ENCODE peak calls at places on chromosome 1, in six cellular contexts. One of them, this sample, is unnamed.

GRCh38 chr1:230317823-230318819 is 108.0 kb downstream of the PGBD5 start:
- DNase-seq in stomach: peak; percentile 52
- DNase-seq in spleen: peak; percentile 58
- DNase-seq in thoracic aorta: no peak
- DNase-seq in tibial artery: no peak
- DNase-seq in Peyer's patch: no peak
- DNase-seq in this sample: no peak

GRCh38 chr1:194159941-194160340 is 973.5 kb upstream of the B3GALT2 start:
- DNase-seq in stomach: no peak
- DNase-seq in spleen: no peak
- DNase-seq in thoracic aorta: no peak
- DNase-seq in tibial artery: no peak
- DNase-seq in Peyer's patch: no peak
- DNase-seq in this sample: no peak

GRCh38 chr1:6917067-6917466 is 131.8 kb downstream of the CAMTA1 start:
- DNase-seq in stomach: no peak
- DNase-seq in spleen: no peak
- DNase-seq in thoracic aorta: no peak
- DNase-seq in tibial artery: no peak
- DNase-seq in Peyer's patch: no peak
- DNase-seq in this sample: no peak

GRCh38 chr1:184299076-184299790 is 87.6 kb upstream of the C1orf21 start:
- DNase-seq in stomach: no peak
- DNase-seq in spleen: no peak
- DNase-seq in thoracic aorta: no peak
- DNase-seq in tibial artery: no peak
- DNase-seq in Peyer's patch: no peak
- DNase-seq in this sample: no peak

GRCh38 chr1:2151252-2151651 is 43.3 kb downstream of the FAAP20 start:
- DNase-seq in stomach: no peak
- DNase-seq in spleen: peak; percentile 88
- DNase-seq in thoracic aorta: no peak
- DNase-seq in tibial artery: no peak
- DNase-seq in Peyer's patch: no peak
- DNase-seq in this sample: no peak

GRCh38 chr1:231069333-231069732 is 29.3 kb upstream of the FAM89A start:
- DNase-seq in stomach: no peak
- DNase-seq in spleen: no peak
- DNase-seq in thoracic aorta: no peak
- DNase-seq in tibial artery: no peak
- DNase-seq in Peyer's patch: no peak
- DNase-seq in this sample: no peak

GRCh38 chr1:85502625-85503083 is 37.7 kb upstream of the DDAH1 start:
- DNase-seq in stomach: peak; percentile 70
- DNase-seq in spleen: no peak
- DNase-seq in thoracic aorta: no peak
- DNase-seq in tibial artery: no peak
- DNase-seq in Peyer's patch: peak; percentile 43
- DNase-seq in this sample: no peak

GRCh38 chr1:113714606-113715269 is 44.5 kb downstream of the PHTF1 start:
- DNase-seq in stomach: no peak
- DNase-seq in spleen: no peak
- DNase-seq in thoracic aorta: no peak
- DNase-seq in tibial artery: no peak
- DNase-seq in Peyer's patch: no peak
- DNase-seq in this sample: no peak

GRCh38 chr1:52602328-52603300 is at the start of gene GPX7:
- DNase-seq in stomach: peak; percentile 39
- DNase-seq in spleen: peak; percentile 91
- DNase-seq in thoracic aorta: no peak
- DNase-seq in tibial artery: peak; percentile 71
- DNase-seq in Peyer's patch: peak; percentile 54
- DNase-seq in this sample: no peak

GRCh38 chr1:114668784-114669561 is 876 bp downstream of the DENND2C start:
- DNase-seq in stomach: no peak
- DNase-seq in spleen: no peak
- DNase-seq in thoracic aorta: no peak
- DNase-seq in tibial artery: no peak
- DNase-seq in Peyer's patch: no peak
- DNase-seq in this sample: no peak

GRCh38 chr1:55131218-55131617 is 83.9 kb downstream of the USP24 start:
- DNase-seq in stomach: no peak
- DNase-seq in spleen: no peak
- DNase-seq in thoracic aorta: no peak
- DNase-seq in tibial artery: no peak
- DNase-seq in Peyer's patch: no peak
- DNase-seq in this sample: no peak

GRCh38 chr1:219555031-219555667 is 57.8 kb downstream of the ZC3H11B start:
- DNase-seq in stomach: no peak
- DNase-seq in spleen: no peak
- DNase-seq in thoracic aorta: no peak
- DNase-seq in tibial artery: no peak
- DNase-seq in Peyer's patch: no peak
- DNase-seq in this sample: no peak

GRCh38 chr1:227894831-227895451 is 52.8 kb downstream of the WNT9A start:
- DNase-seq in stomach: peak; percentile 15
- DNase-seq in spleen: no peak
- DNase-seq in thoracic aorta: no peak
- DNase-seq in tibial artery: peak; percentile 52
- DNase-seq in Peyer's patch: no peak
- DNase-seq in this sample: no peak

GRCh38 chr1:228044961-228045360 is 37.5 kb upstream of the ARF1 start:
- DNase-seq in stomach: no peak
- DNase-seq in spleen: no peak
- DNase-seq in thoracic aorta: no peak
- DNase-seq in tibial artery: no peak
- DNase-seq in Peyer's patch: peak; percentile 35
- DNase-seq in this sample: no peak

GRCh38 chr1:2279882-2280281 is 51.8 kb downstream of the SKI start:
- DNase-seq in stomach: no peak
- DNase-seq in spleen: no peak
- DNase-seq in thoracic aorta: no peak
- DNase-seq in tibial artery: no peak
- DNase-seq in Peyer's patch: no peak
- DNase-seq in this sample: no peak

GRCh38 chr1:198497326-198498220 is 42.9 kb downstream of the ATP6V1G3 start:
- DNase-seq in stomach: no peak
- DNase-seq in spleen: peak; percentile 64
- DNase-seq in thoracic aorta: no peak
- DNase-seq in tibial artery: no peak
- DNase-seq in Peyer's patch: no peak
- DNase-seq in this sample: peak; percentile 16

GRCh38 chr1:23018661-23019093 is 591 bp upstream of the KDM1A start:
- DNase-seq in stomach: no peak
- DNase-seq in spleen: no peak
- DNase-seq in thoracic aorta: no peak
- DNase-seq in tibial artery: no peak
- DNase-seq in Peyer's patch: no peak
- DNase-seq in this sample: no peak

GRCh38 chr1:12195416-12195815 is 28.6 kb downstream of the TNFRSF1B start:
- DNase-seq in stomach: no peak
- DNase-seq in spleen: no peak
- DNase-seq in thoracic aorta: no peak
- DNase-seq in tibial artery: no peak
- DNase-seq in Peyer's patch: no peak
- DNase-seq in this sample: no peak

GRCh38 chr1:182281541-182281940 is 110.0 kb downstream of the GLUL start:
- DNase-seq in stomach: no peak
- DNase-seq in spleen: no peak
- DNase-seq in thoracic aorta: no peak
- DNase-seq in tibial artery: no peak
- DNase-seq in Peyer's patch: no peak
- DNase-seq in this sample: no peak

GRCh38 chr1:44222397-44223334 is 9.4 kb downstream of the DMAP1 start:
- DNase-seq in stomach: no peak
- DNase-seq in spleen: no peak
- DNase-seq in thoracic aorta: no peak
- DNase-seq in tibial artery: no peak
- DNase-seq in Peyer's patch: no peak
- DNase-seq in this sample: no peak

GRCh38 chr1:64595871-64596515 is 126.1 kb downstream of the CACHD1 start:
- DNase-seq in stomach: no peak
- DNase-seq in spleen: no peak
- DNase-seq in thoracic aorta: no peak
- DNase-seq in tibial artery: no peak
- DNase-seq in Peyer's patch: no peak
- DNase-seq in this sample: no peak

GRCh38 chr1:64601207-64601606 is 131.3 kb downstream of the CACHD1 start:
- DNase-seq in stomach: no peak
- DNase-seq in spleen: no peak
- DNase-seq in thoracic aorta: no peak
- DNase-seq in tibial artery: no peak
- DNase-seq in Peyer's patch: no peak
- DNase-seq in this sample: no peak

GRCh38 chr1:64597151-64597550 is 127.2 kb downstream of the CACHD1 start:
- DNase-seq in stomach: no peak
- DNase-seq in spleen: no peak
- DNase-seq in thoracic aorta: no peak
- DNase-seq in tibial artery: no peak
- DNase-seq in Peyer's patch: no peak
- DNase-seq in this sample: no peak

GRCh38 chr1:64598100-64598571 is 128.2 kb downstream of the CACHD1 start:
- DNase-seq in stomach: no peak
- DNase-seq in spleen: no peak
- DNase-seq in thoracic aorta: no peak
- DNase-seq in tibial artery: no peak
- DNase-seq in Peyer's patch: no peak
- DNase-seq in this sample: no peak
- H3K4me3 ChIP-seq in stomach: no peak overlapping the region
- H3K4me3 ChIP-seq in spleen: no peak overlapping the region
- H3K4me3 ChIP-seq in thoracic aorta: no peak overlapping the region
- H3K4me3 ChIP-seq in tibial artery: no peak overlapping the region
- H3K4me3 ChIP-seq in Peyer's patch: no peak overlapping the region
- H3K4me3 ChIP-seq in this sample: no peak overlapping the region

DNA sequence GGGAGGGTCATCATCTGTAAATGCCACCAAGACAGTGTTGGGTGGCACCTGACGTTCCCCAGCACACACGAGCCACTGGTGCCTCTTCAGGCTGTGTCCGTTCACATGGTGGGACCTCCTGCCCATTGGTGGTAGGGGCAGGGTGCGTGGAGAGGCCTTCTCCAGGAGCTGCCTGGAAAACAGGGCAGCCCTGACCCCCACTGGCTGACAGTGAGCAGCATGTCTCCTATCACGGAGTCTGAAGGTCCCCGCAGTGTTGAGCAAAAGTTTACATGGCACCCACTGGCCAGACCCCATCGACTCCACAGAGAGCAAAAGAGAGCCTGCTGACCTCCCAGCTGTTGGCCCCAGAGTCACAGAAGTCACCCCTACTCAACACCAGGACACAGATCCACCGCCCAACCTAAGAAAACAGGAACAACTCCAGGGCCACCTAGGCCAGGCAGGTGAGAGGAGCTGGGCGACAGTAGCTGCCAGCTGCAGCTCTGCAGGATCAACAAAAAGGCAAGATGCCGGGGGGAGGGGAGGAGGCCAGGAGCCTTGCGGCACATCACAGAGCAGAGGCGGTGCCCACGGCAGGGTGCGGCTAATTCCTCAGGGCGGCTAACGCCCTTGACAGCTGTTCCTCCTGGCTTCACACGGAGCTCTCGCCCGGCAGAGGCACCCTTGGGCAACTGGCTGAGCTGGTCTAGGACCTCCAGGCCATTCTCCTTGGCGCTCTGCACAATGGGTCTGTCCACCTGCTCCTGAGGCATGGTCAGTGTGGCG is 14.4 kb upstream of the IFI6 start:
- DNase-seq in stomach: peak; percentile 81
- DNase-seq in spleen: no peak
- DNase-seq in thoracic aorta: no peak
- DNase-seq in tibial artery: no peak
- DNase-seq in Peyer's patch: peak; percentile 86
- DNase-seq in this sample: no peak
- TF ChIP-seq CTCF in stomach: no peak
- TF ChIP-seq CTCF in spleen: no peak
- TF ChIP-seq CTCF in thoracic aorta: no peak
- TF ChIP-seq CTCF in tibial artery: no peak
- TF ChIP-seq CTCF in Peyer's patch: no peak
- TF ChIP-seq CTCF in this sample: no peak

GRCh38 chr1:156503672-156504055 is 3.1 kb upstream of the MEF2D start:
- DNase-seq in stomach: no peak
- DNase-seq in spleen: no peak
- DNase-seq in thoracic aorta: no peak
- DNase-seq in tibial artery: no peak
- DNase-seq in Peyer's patch: no peak
- DNase-seq in this sample: no peak

GRCh38 chr1:156505679-156506298 is 5.2 kb upstream of the MEF2D start:
- DNase-seq in stomach: no peak
- DNase-seq in spleen: no peak
- DNase-seq in thoracic aorta: no peak
- DNase-seq in tibial artery: peak; percentile 40
- DNase-seq in Peyer's patch: no peak
- DNase-seq in this sample: no peak

GRCh38 chr1:156504062-156504813 is 3.7 kb upstream of the MEF2D start:
- DNase-seq in stomach: no peak
- DNase-seq in spleen: peak; percentile 64
- DNase-seq in thoracic aorta: no peak
- DNase-seq in tibial artery: peak; percentile 53
- DNase-seq in Peyer's patch: peak; percentile 51
- DNase-seq in this sample: no peak

GRCh38 chr1:156506450-156506849 is 5.9 kb upstream of the MEF2D start:
- DNase-seq in stomach: no peak
- DNase-seq in spleen: no peak
- DNase-seq in thoracic aorta: no peak
- DNase-seq in tibial artery: no peak
- DNase-seq in Peyer's patch: no peak
- DNase-seq in this sample: no peak

DNA sequence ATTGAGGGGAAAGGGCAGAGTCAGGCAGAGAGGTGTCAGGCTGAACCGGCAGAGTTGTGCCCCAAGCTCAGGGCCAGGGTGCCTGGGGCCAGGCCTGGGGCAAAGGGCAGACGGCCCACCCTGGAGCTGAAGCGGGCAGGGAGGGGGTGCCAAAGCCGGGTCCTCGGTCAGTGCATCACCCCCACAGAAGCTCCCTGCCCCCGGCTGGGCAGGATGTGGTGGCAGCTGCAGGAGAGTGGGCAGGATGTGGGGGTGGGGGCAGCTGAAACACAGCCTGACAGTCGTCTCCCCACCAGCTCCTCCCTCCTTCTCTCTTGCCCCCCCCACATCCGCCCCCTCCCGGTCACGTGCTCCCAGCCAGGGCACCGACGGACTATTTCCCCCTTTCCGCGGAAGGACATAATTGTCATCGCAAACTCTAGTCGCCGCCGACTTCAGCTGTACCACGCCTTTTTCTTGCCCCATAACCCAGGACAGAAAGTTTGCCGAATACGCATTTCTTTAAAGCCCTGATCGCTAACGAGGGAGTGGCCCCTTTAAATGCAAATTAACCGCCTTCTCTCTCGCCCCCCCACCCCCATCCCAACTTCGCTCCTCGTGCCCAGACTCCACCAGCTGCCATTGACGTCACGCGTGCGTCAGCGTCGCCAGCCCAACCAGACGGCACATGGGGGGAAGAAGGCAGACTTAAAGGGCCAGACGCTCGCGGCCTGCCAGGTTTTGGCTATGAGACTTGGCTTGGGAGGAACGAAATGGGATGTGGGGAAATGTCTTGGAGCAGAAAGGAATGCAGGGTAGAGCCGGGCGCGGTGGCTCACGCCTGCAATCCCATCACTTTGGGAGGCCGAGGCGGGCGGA is 4.5 kb upstream of the MEF2D start:
- DNase-seq in stomach: peak; percentile 99
- DNase-seq in spleen: peak; percentile 100
- DNase-seq in thoracic aorta: peak; percentile 100
- DNase-seq in tibial artery: peak; percentile 100
- DNase-seq in Peyer's patch: peak; percentile 99
- DNase-seq in this sample: peak; percentile 97
- H3K4me3 ChIP-seq in stomach: peak overlapping the region; percentile 18
- H3K4me3 ChIP-seq in spleen: peak overlapping the region; percentile 15
- H3K4me3 ChIP-seq in thoracic aorta: peak overlapping the region; percentile 65
- H3K4me3 ChIP-seq in tibial artery: peak overlapping the region; percentile 29
- H3K4me3 ChIP-seq in Peyer's patch: peak overlapping the region; percentile 39
- H3K4me3 ChIP-seq in this sample: peak overlapping the region; percentile 50

GRCh38 chr1:47508900-47509488 is 71.2 kb downstream of the FOXD2 start:
- DNase-seq in stomach: no peak
- DNase-seq in spleen: peak; percentile 49
- DNase-seq in thoracic aorta: no peak
- DNase-seq in tibial artery: no peak
- DNase-seq in Peyer's patch: peak; percentile 63
- DNase-seq in this sample: no peak
- TF ChIP-seq CTCF in stomach: no peak
- TF ChIP-seq CTCF in spleen: no peak
- TF ChIP-seq CTCF in thoracic aorta: no peak
- TF ChIP-seq CTCF in tibial artery: no peak
- TF ChIP-seq CTCF in Peyer's patch: no peak
- TF ChIP-seq CTCF in this sample: no peak